ENCODE peak calls at places on chromosomes 13 and 19, in five cellular contexts. E is testis, H is breast epithelium, B is Panc1, G is ovary. A is an unnamed sample. For H3K36me3, the result is how much of the 10 kb centered on the place peaks cover.

GRCh38 chr13:29105779-29106178 is 285.6 kb downstream of the MTUS2 start:
- DNase-seq in E (no peak), H (no peak), G (no peak), B (no peak), A (no peak)

GRCh38 chr13:75329097-75329496 is 152.9 kb downstream of the TBC1D4 start:
- DNase-seq in H (no peak), E (no peak), G (no peak), B (no peak), A (no peak)

GRCh38 chr19:35211545-35212230 is 16.9 kb downstream of the FAM187B start:
- DNase-seq in B (no peak), E (peak), H (peak), G (no peak), A (no peak)

GRCh38 chr13:107276936-107277335 is 709.0 kb upstream of the ARGLU1 start:
- DNase-seq in H (no peak), E (no peak), B (no peak), G (no peak), A (no peak)

GRCh38 chr19:45079911-45080469 is 930 bp downstream of the GEMIN7 start:
- DNase-seq in H (no peak), B (no peak), G (no peak), E (no peak), A (no peak)

GRCh38 chr19:17762505-17763229 is 11.4 kb downstream of the FCHO1 start:
- DNase-seq in H (no peak), B (no peak), E (peak), G (no peak), A (no peak)

GRCh38 chr13:110714798-110715394 is 1.4 kb downstream of the ING1 start:
- DNase-seq in B (no peak), H (peak), E (peak), G (peak), A (no peak)

GRCh38 chr19:55341191-55342043 is 1.7 kb downstream of the KMT5C start:
- DNase-seq in B (no peak), G (peak), H (peak), E (peak), A (no peak)

GRCh38 chr13:60356970-60357369 is 40.0 kb upstream of the TDRD3 start:
- DNase-seq in H (no peak), E (no peak), B (no peak), G (no peak), A (no peak)

GRCh38 chr13:60019119-60019993 is 144.4 kb downstream of the DIAPH3 start:
- DNase-seq in H (no peak), B (no peak), E (no peak), G (no peak), A (peak)

GRCh38 chr19:48403606-48404005 is 10.1 kb downstream of the GRIN2D start:
- DNase-seq in B (no peak), E (peak), H (no peak), G (no peak), A (no peak)

GRCh38 chr13:97257228-97257755 is 35.2 kb downstream of the MBNL2 start:
- DNase-seq in E (no peak), B (no peak), H (no peak), G (no peak), A (no peak)

GRCh38 chr19:38417544-38418506 is 8.2 kb downstream of the RASGRP4 start:
- DNase-seq in H (no peak), B (no peak), E (peak), G (peak), A (no peak)

GRCh38 chr13:98217597-98217996 is 40.5 kb upstream of the RNF113B start:
- DNase-seq in G (no peak), H (no peak), B (no peak), E (no peak), A (no peak)

GRCh38 chr13:26412263-26412662 is 145.2 kb upstream of the WASF3 start:
- DNase-seq in H (no peak), G (no peak), B (no peak), E (no peak), A (no peak)

GRCh38 chr19:54035215-54036178 is 28.2 kb downstream of the VSTM1 start:
- DNase-seq in G (no peak), E (no peak), H (no peak), B (peak), A (no peak)

GRCh38 chr13:108408670-108409069 is 139.2 kb downstream of the TNFSF13B start:
- DNase-seq in G (no peak), E (no peak), H (no peak), B (no peak), A (no peak)

GRCh38 chr13:31978021-31978420 is 53.6 kb upstream of the FRY start:
- DNase-seq in H (no peak), B (no peak), E (no peak), G (no peak), A (no peak)

GRCh38 chr19:39405930-39406655 is 554 bp upstream of the ZFP36 start:
- DNase-seq in E (peak), G (no peak), H (peak), B (peak), A (no peak)

GRCh38 chr19:29287061-29287460 is 74.1 kb upstream of the UQCRFS1 start:
- DNase-seq in H (no peak), B (no peak), G (no peak), E (no peak), A (no peak)

GRCh38 chr19:8242212-8242821 is 33.1 kb downstream of the CERS4 start:
- DNase-seq in G (no peak), E (no peak), H (no peak), B (no peak), A (no peak)

GRCh38 chr13:85508683-85509329 is 290.4 kb downstream of the SLITRK6 start:
- DNase-seq in B (no peak), E (no peak), G (no peak), H (no peak), A (no peak)

GRCh38 chr13:110625771-110626321 is 10.5 kb downstream of the NAXD start:
- DNase-seq in G (no peak), B (no peak), E (no peak), H (no peak), A (no peak)

GRCh38 chr13:97279913-97280312 is 57.8 kb downstream of the MBNL2 start:
- DNase-seq in G (no peak), H (no peak), E (no peak), B (no peak), A (no peak)

GRCh38 chr13:111233080-111233479 is 87.4 kb upstream of the TEX29 start:
- DNase-seq in H (no peak), E (peak), B (no peak), G (no peak), A (no peak)

GRCh38 chr13:23598371-23598770 is 28.2 kb downstream of the TNFRSF19 start:
- DNase-seq in E (no peak), B (no peak), G (no peak), H (no peak), A (no peak)

GRCh38 chr19:16026756-16027155 is 49.5 kb upstream of the TPM4 start:
- DNase-seq in E (no peak), B (no peak), H (no peak), G (no peak), A (no peak)

GRCh38 chr13:102136735-102137296 is 265.0 kb downstream of the FGF14 start:
- DNase-seq in E (no peak), G (no peak), B (no peak), H (no peak), A (no peak)

GRCh38 chr13:112928958-112929777 is 39.8 kb upstream of the MCF2L start:
- DNase-seq in H (no peak), E (no peak), G (peak), B (no peak), A (no peak)

GRCh38 chr19:52345162-52345561 is 9.1 kb downstream of the ZNF610 start:
- DNase-seq in E (no peak), H (no peak), G (no peak), B (no peak), A (no peak)

GRCh38 chr13:100290165-100290801 is 201.4 kb downstream of the PCCA start:
- DNase-seq in H (no peak), B (no peak), G (no peak), E (no peak), A (no peak)

GRCh38 chr19:31231181-31231580 is 118.1 kb downstream of the TSHZ3 start:
- DNase-seq in E (no peak), B (no peak), G (no peak), H (no peak), A (no peak)

GRCh38 chr13:113654175-113654560 is 3.8 kb downstream of the ATP4B start:
- DNase-seq in G (no peak), H (no peak), B (no peak), E (no peak), A (no peak)

DNA sequence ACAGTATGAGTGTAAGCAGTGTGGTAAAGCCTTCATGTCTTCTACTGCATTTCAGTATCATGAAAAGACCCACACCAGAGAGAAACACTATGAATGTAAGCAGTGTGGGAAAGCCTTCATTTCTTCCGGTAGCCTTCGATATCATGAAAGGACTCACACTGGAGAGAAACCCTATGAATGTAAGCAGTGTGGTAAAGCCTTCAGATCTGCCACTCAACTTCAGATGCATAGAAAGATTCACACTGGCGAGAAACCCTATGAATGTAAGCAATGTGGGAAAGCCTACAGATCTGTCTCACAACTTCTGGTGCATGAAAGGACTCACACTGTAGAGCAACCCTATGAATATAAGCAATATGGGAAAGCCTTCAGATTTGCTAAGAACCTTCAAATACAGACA is 12.8 kb downstream of the ZNF844 start:
- DNase-seq in B (no peak), H (no peak), E (no peak), G (no peak), A (no peak)
- H3K36me3 ChIP-seq in B (under half), H (under half), E (under half), G (under half), A (under half)

GRCh38 chr19:34191355-34191962 is 19.2 kb downstream of the LSM14A start:
- DNase-seq in H (no peak), G (no peak), E (no peak), B (no peak), A (no peak)

GRCh38 chr19:34189199-34189916 is 17.1 kb downstream of the LSM14A start:
- DNase-seq in H (no peak), G (no peak), B (no peak), E (no peak), A (no peak)

GRCh38 chr19:34187011-34187410 is 14.7 kb downstream of the LSM14A start:
- DNase-seq in G (no peak), B (no peak), H (no peak), E (no peak), A (no peak)

GRCh38 chr19:34188388-34188787 is 16.1 kb downstream of the LSM14A start:
- DNase-seq in H (no peak), G (no peak), E (no peak), B (no peak), A (no peak)

GRCh38 chr19:34189917-34190425 is 17.7 kb downstream of the LSM14A start:
- DNase-seq in H (no peak), G (no peak), B (no peak), E (no peak), A (no peak)
- H3K36me3 ChIP-seq in H (under half), G (under half), B (under half), E (under half), A (under half)

GRCh38 chr19:47155141-47155540 is 24.5 kb downstream of the SAE1 start:
- DNase-seq in B (no peak), E (no peak), H (no peak), G (no peak), A (no peak)

GRCh38 chr19:47158879-47159509 is 28.4 kb downstream of the SAE1 start:
- DNase-seq in B (no peak), H (no peak), E (no peak), G (no peak), A (no peak)

GRCh38 chr19:47157455-47158321 is 27.1 kb downstream of the SAE1 start:
- DNase-seq in G (no peak), B (no peak), E (peak), H (peak), A (no peak)

GRCh38 chr19:47156861-47157454 is 26.3 kb downstream of the SAE1 start:
- DNase-seq in B (no peak), G (no peak), E (no peak), H (no peak), A (no peak)

DNA sequence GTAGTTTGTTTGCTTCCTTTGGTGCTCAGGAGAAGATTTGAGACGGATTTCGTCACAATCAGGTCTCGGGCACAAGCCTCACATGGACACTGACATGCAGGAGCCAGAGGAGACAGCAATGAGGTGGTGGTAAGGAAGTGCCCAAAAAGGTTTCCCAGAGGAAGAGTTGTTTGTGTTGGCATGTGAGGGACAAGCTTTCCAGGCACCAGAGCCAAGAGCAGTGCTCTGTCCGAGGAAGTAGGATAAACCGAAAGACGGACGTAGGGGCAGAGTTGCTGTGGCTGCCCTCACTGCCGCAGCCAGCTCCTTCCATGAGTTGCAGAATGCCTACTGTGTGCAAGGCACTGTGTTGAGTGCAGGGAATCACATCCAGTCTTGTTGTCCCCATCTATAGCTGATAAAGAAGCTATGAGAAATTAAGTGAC is 27.7 kb downstream of the SAE1 start:
- DNase-seq in B (no peak), G (no peak), E (no peak), H (peak), A (no peak)
- H3K36me3 ChIP-seq in B (under half), G (under half), E (under half), H (under half), A (half or more)

DNA sequence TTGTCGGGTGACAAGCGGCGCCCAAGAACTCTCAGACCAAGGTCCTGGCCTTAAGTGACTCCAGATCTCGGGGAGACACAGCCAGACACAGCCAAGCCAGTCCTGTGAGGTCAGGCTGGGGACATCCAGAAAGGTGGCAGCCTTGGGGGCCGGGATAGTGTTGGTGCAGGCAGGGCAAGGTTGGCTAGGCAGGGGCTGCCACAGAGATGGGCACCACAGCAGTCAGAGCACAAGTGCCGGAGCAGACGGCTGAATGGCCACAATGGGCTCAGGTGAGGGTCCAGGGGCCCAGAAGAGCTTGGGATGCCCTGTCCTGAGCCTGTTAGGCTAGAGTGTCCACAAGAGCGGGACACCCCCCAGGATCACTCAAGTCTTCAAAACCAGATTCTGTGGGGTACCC is 32.2 kb downstream of the MAU2 start:
- DNase-seq in E (no peak), B (no peak), G (no peak), H (no peak), A (no peak)
- H3K36me3 ChIP-seq in E (under half), B (under half), G (under half), H (under half), A (under half)

GRCh38 chr13:67229438-67230242 is 496 bp downstream of the PCDH9 start:
- DNase-seq in E (no peak), G (no peak), H (no peak), B (no peak), A (no peak)

GRCh38 chr13:67230243-67230773 is at the start of gene PCDH9:
- DNase-seq in B (peak), E (peak), G (peak), H (peak), A (peak)

GRCh38 chr13:67231481-67231940 is 1.4 kb upstream of the PCDH9 start:
- DNase-seq in E (no peak), B (no peak), G (no peak), H (no peak), A (no peak)

GRCh38 chr13:67232384-67232783 is 2.2 kb upstream of the PCDH9 start:
- DNase-seq in G (no peak), H (no peak), E (no peak), B (no peak), A (no peak)

GRCh38 chr13:67230774-67231480 is 791 bp upstream of the PCDH9 start:
- DNase-seq in G (peak), H (peak), E (peak), B (no peak), A (no peak)
- H3K36me3 ChIP-seq in G (under half), H (under half), E (under half), B (under half), A (under half)

DNA sequence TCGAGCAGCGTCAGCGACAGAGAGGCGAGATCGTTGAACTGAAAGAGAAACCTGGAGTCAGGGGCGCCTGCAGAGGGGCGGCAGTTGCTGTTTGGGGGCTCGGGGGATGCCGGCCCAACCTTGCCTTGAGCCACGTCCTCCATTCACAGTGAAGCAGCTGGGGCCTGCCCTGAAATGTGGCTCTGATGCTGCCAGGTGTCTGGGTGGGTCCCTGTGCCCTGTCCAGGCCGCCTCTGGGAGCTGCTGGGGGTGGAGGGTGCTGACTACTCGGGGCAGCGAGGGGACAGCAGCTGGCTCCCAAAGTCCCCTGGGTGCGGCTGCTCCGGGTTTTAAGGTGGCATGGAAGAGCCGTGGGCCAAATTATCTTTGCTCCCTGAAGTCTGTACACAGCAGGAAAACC is 17.7 kb upstream of the RANBP3 start:
- DNase-seq in H (no peak), G (no peak), B (no peak), E (no peak), A (no peak)
- H3K36me3 ChIP-seq in H (under half), G (under half), B (under half), E (under half), A (under half)

A was measured in SK-N-MC.